ENCODE peak calls at places on chromosomes 7 and 10, in six cellular contexts. E is activated CD4-positive, alpha-beta T cell treated with anti-CD3 and anti-CD28 coated beads for 4 hours; N is NCI-H1092 treated with DMSO at 0.1 percent for 48 hours; W is naive thymus-derived CD4-positive, alpha-beta T cell; K is astrocyte; H is ACHN. Q is an unnamed sample.

GRCh38 chr7:7352845-7353244 is 170.5 kb downstream of the C1GALT1 start:
- DNase-seq in E (no peak), N (no peak), W (no peak), K (no peak), H (peak), Q (no peak)

GRCh38 chr10:121137533-121137932 is 286.4 kb downstream of the WDR11 start:
- DNase-seq in E (no peak), N (no peak), W (no peak), K (no peak), H (no peak), Q (no peak)

GRCh38 chr7:100745184-100745583 is 11.8 kb downstream of the ZAN start:
- DNase-seq in E (no peak), N (no peak), W (no peak), K (peak), H (peak), Q (no peak)

GRCh38 chr7:129370812-129371211 is 63.4 kb upstream of the STRIP2 start:
- DNase-seq in E (no peak), N (no peak), W (no peak), K (no peak), H (no peak), Q (no peak)

GRCh38 chr10:61140765-61141392 is 196.9 kb upstream of the RHOBTB1 start:
- DNase-seq in E (no peak), N (peak), W (no peak), K (peak), H (peak), Q (no peak)

GRCh38 chr10:63976538-63976937 is 455.3 kb downstream of the REEP3 start:
- DNase-seq in E (peak), N (peak), W (no peak), K (no peak), H (peak), Q (peak)

GRCh38 chr7:111871283-111871682 is 309.0 kb upstream of the IMMP2L start:
- DNase-seq in E (no peak), N (no peak), W (no peak), K (no peak), H (no peak), Q (no peak)

GRCh38 chr7:92851732-92852131 is 15.4 kb upstream of the CDK6 start:
- DNase-seq in E (no peak), N (no peak), W (no peak), K (peak), H (no peak), Q (no peak)

GRCh38 chr10:122140941-122141623 is 130.0 kb upstream of the BTBD16 start:
- DNase-seq in E (no peak), N (no peak), W (no peak), K (peak), H (peak), Q (no peak)

GRCh38 chr7:32890010-32890552 is 1.5 kb downstream of the KBTBD2 start:
- DNase-seq in E (no peak), N (no peak), W (no peak), K (peak), H (peak), Q (no peak)

GRCh38 chr7:105581066-105581811 is at the start of gene EFCAB10:
- DNase-seq in E (peak), N (peak), W (no peak), K (peak), H (peak), Q (peak)

GRCh38 chr7:14606101-14606500 is 296.4 kb downstream of the DGKB start:
- DNase-seq in E (no peak), N (no peak), W (no peak), K (peak), H (no peak), Q (no peak)

GRCh38 chr7:158355456-158356065 is 232.1 kb downstream of the PTPRN2 start:
- DNase-seq in E (no peak), N (peak), W (no peak), K (no peak), H (no peak), Q (peak)

Q was measured in WERI-Rb-1.